ENCODE peak calls at places on chromosome 20, in five cellular contexts. L is NCI-H1092 treated with DMSO at 0.1 percent for 48 hours, T is foreskin fibroblast, C is T-helper 2 cell, I is psoas muscle. J is an unnamed sample.

GRCh38 chr20:64071341-64072332 is 7.7 kb downstream of the RGS19 start:
- DNase-seq in L (no peak), T (no peak), C (no peak), I (no peak), J (no peak)

GRCh38 chr20:58700121-58700780 is 7.7 kb downstream of the NPEPL1 start:
- DNase-seq in L (no peak), T (no peak), C (no peak), I (no peak), J (no peak)

GRCh38 chr20:47400685-47401084 is 44.2 kb upstream of the ZMYND8 start:
- DNase-seq in L (no peak), T (no peak), C (no peak), I (no peak), J (no peak)

GRCh38 chr20:44832724-44833123 is 22.4 kb upstream of the RIMS4 start:
- DNase-seq in L (no peak), T (peak), C (no peak), I (no peak), J (no peak)

GRCh38 chr20:50855498-50856474 is 60.9 kb downstream of the BCAS4 start:
- DNase-seq in L (no peak), T (peak), C (no peak), I (no peak), J (no peak)

GRCh38 chr20:5919634-5920544 is 30.4 kb downstream of the TRMT6 start:
- DNase-seq in L (no peak), T (no peak), C (no peak), I (no peak), J (no peak)

GRCh38 chr20:25277941-25278521 is 30.1 kb downstream of the PYGB start:
- DNase-seq in L (no peak), T (no peak), C (no peak), I (peak), J (peak)

GRCh38 chr20:37558779-37559178 is 31.1 kb upstream of the BLCAP start:
- DNase-seq in L (no peak), T (no peak), C (no peak), I (no peak), J (no peak)

GRCh38 chr20:34175072-34175471 is 63.0 kb upstream of the EIF2S2 start:
- DNase-seq in L (no peak), T (no peak), C (no peak), I (no peak), J (no peak)

GRCh38 chr20:10842116-10842515 is 168.3 kb upstream of the JAG1 start:
- DNase-seq in L (no peak), T (peak), C (no peak), I (no peak), J (no peak)

GRCh38 chr20:49281059-49281912 is 3.4 kb upstream of the ZNFX1 start:
- DNase-seq in L (no peak), T (no peak), C (no peak), I (no peak), J (no peak)

GRCh38 chr20:61385316-61385715 is 133.3 kb downstream of the CDH4 start:
- DNase-seq in L (no peak), T (no peak), C (no peak), I (no peak), J (no peak)

GRCh38 chr20:43721429-43722152 is 5.2 kb downstream of the GTSF1L start:
- DNase-seq in L (peak), T (no peak), C (no peak), I (no peak), J (no peak)

GRCh38 chr20:22763257-22763906 is 179.0 kb upstream of the FOXA2 start:
- DNase-seq in L (no peak), T (no peak), C (no peak), I (no peak), J (no peak)

GRCh38 chr20:47318596-47319516 is 37.6 kb downstream of the ZMYND8 start:
- DNase-seq in L (no peak), T (peak), C (no peak), I (peak), J (peak)

GRCh38 chr20:49385471-49385870 is 97.0 kb downstream of the KCNB1 start:
- DNase-seq in L (peak), T (peak), C (no peak), I (no peak), J (no peak)

GRCh38 chr20:58260006-58260405 is 31.6 kb upstream of the ANKRD60 start:
- DNase-seq in L (no peak), T (no peak), C (no peak), I (no peak), J (no peak)

GRCh38 chr20:5654557-5654956 is 95.6 kb upstream of the SHLD1 start:
- DNase-seq in L (no peak), T (peak), C (no peak), I (no peak), J (no peak)

GRCh38 chr20:25275813-25276532 is 28.1 kb downstream of the PYGB start:
- DNase-seq in L (no peak), T (no peak), C (no peak), I (peak), J (no peak)

GRCh38 chr20:61328906-61329558 is 77.0 kb downstream of the CDH4 start:
- DNase-seq in L (no peak), T (no peak), C (no peak), I (peak), J (no peak)

GRCh38 chr20:24470782-24471582 is 1.6 kb downstream of the SYNDIG1 start:
- DNase-seq in L (no peak), T (no peak), C (no peak), I (no peak), J (no peak)

GRCh38 chr20:889110-889509 is 27.0 kb downstream of the ANGPT4 start:
- DNase-seq in L (no peak), T (no peak), C (no peak), I (no peak), J (no peak)

GRCh38 chr20:36483919-36484808 is 57.2 kb upstream of the MYL9 start:
- DNase-seq in L (peak), T (peak), C (no peak), I (peak), J (no peak)